ENCODE peak calls at places on chromosome 1, in five cellular contexts. One of them, this sample, is unnamed.

GRCh38 chr1:8947127-8947691 is 1.5 kb downstream of the CA6 start:
- DNase-seq in endothelial cell of umbilical vein: peak
- DNase-seq in tibial nerve: no peak
- DNase-seq in PC-3: no peak
- DNase-seq in OCI-LY7: peak
- DNase-seq in this sample: no peak

GRCh38 chr1:229409616-229410369 is 24.1 kb downstream of the ACTA1 start:
- DNase-seq in endothelial cell of umbilical vein: no peak
- DNase-seq in tibial nerve: no peak
- DNase-seq in PC-3: no peak
- DNase-seq in OCI-LY7: no peak
- DNase-seq in this sample: no peak

GRCh38 chr1:88519156-88519555 is 164.9 kb upstream of the PKN2 start:
- DNase-seq in endothelial cell of umbilical vein: no peak
- DNase-seq in tibial nerve: no peak
- DNase-seq in PC-3: peak
- DNase-seq in OCI-LY7: no peak
- DNase-seq in this sample: no peak

GRCh38 chr1:8427493-8427892 is 109.6 kb downstream of the SLC45A1 start:
- DNase-seq in endothelial cell of umbilical vein: no peak
- DNase-seq in tibial nerve: no peak
- DNase-seq in PC-3: no peak
- DNase-seq in OCI-LY7: peak
- DNase-seq in this sample: no peak

GRCh38 chr1:1914842-1915692 is at the start of gene CALML6:
- DNase-seq in endothelial cell of umbilical vein: no peak
- DNase-seq in tibial nerve: no peak
- DNase-seq in PC-3: no peak
- DNase-seq in OCI-LY7: no peak
- DNase-seq in this sample: no peak

GRCh38 chr1:25577151-25577920 is 33.9 kb downstream of the LDLRAP1 start:
- DNase-seq in endothelial cell of umbilical vein: no peak
- DNase-seq in tibial nerve: no peak
- DNase-seq in PC-3: no peak
- DNase-seq in OCI-LY7: no peak
- DNase-seq in this sample: no peak

GRCh38 chr1:26730695-26731094 is 34.9 kb downstream of the ARID1A start:
- DNase-seq in endothelial cell of umbilical vein: no peak
- DNase-seq in tibial nerve: no peak
- DNase-seq in PC-3: no peak
- DNase-seq in OCI-LY7: no peak
- DNase-seq in this sample: no peak

GRCh38 chr1:22972760-22973159 is at the start of gene LACTBL1:
- DNase-seq in endothelial cell of umbilical vein: no peak
- DNase-seq in tibial nerve: no peak
- DNase-seq in PC-3: no peak
- DNase-seq in OCI-LY7: no peak
- DNase-seq in this sample: no peak

GRCh38 chr1:244381887-244382565 is 69.7 kb downstream of the ADSS2 start:
- DNase-seq in endothelial cell of umbilical vein: peak
- DNase-seq in tibial nerve: no peak
- DNase-seq in PC-3: peak
- DNase-seq in OCI-LY7: no peak
- DNase-seq in this sample: no peak

GRCh38 chr1:185238447-185238846 is 78.6 kb downstream of the IVNS1ABP start:
- DNase-seq in endothelial cell of umbilical vein: no peak
- DNase-seq in tibial nerve: no peak
- DNase-seq in PC-3: peak
- DNase-seq in OCI-LY7: peak
- DNase-seq in this sample: no peak

GRCh38 chr1:36134805-36135339 is 9.8 kb upstream of the COL8A2 start:
- DNase-seq in endothelial cell of umbilical vein: peak
- DNase-seq in tibial nerve: peak
- DNase-seq in PC-3: peak
- DNase-seq in OCI-LY7: peak
- DNase-seq in this sample: peak

GRCh38 chr1:3654549-3655281 is 2.4 kb downstream of the TP73 start:
- DNase-seq in endothelial cell of umbilical vein: no peak
- DNase-seq in tibial nerve: no peak
- DNase-seq in PC-3: no peak
- DNase-seq in OCI-LY7: no peak
- DNase-seq in this sample: no peak

GRCh38 chr1:81232505-81232904 is 568.2 kb upstream of the ADGRL2 start:
- DNase-seq in endothelial cell of umbilical vein: no peak
- DNase-seq in tibial nerve: no peak
- DNase-seq in PC-3: no peak
- DNase-seq in OCI-LY7: no peak
- DNase-seq in this sample: no peak

GRCh38 chr1:151838491-151839412 is 868 bp downstream of the C2CD4D start:
- DNase-seq in endothelial cell of umbilical vein: no peak
- DNase-seq in tibial nerve: no peak
- DNase-seq in PC-3: no peak
- DNase-seq in OCI-LY7: no peak
- DNase-seq in this sample: no peak

GRCh38 chr1:89259283-89259971 is 13.2 kb downstream of the GBP5 start:
- DNase-seq in endothelial cell of umbilical vein: no peak
- DNase-seq in tibial nerve: no peak
- DNase-seq in PC-3: no peak
- DNase-seq in OCI-LY7: no peak
- DNase-seq in this sample: no peak

GRCh38 chr1:67052741-67053534 is 1.0 kb downstream of the SLC35D1 start:
- DNase-seq in endothelial cell of umbilical vein: peak
- DNase-seq in tibial nerve: peak
- DNase-seq in PC-3: peak
- DNase-seq in OCI-LY7: peak
- DNase-seq in this sample: no peak

GRCh38 chr1:14138135-14138506 is 438.1 kb downstream of the PRDM2 start:
- DNase-seq in endothelial cell of umbilical vein: no peak
- DNase-seq in tibial nerve: no peak
- DNase-seq in PC-3: peak
- DNase-seq in OCI-LY7: no peak
- DNase-seq in this sample: no peak

GRCh38 chr1:117615474-117615873 is 9.6 kb downstream of the TENT5C start:
- DNase-seq in endothelial cell of umbilical vein: no peak
- DNase-seq in tibial nerve: no peak
- DNase-seq in PC-3: no peak
- DNase-seq in OCI-LY7: peak
- DNase-seq in this sample: no peak

GRCh38 chr1:156004843-156005593 is 15.7 kb downstream of the SSR2 start:
- DNase-seq in endothelial cell of umbilical vein: no peak
- DNase-seq in tibial nerve: no peak
- DNase-seq in PC-3: no peak
- DNase-seq in OCI-LY7: no peak
- DNase-seq in this sample: no peak

DNA sequence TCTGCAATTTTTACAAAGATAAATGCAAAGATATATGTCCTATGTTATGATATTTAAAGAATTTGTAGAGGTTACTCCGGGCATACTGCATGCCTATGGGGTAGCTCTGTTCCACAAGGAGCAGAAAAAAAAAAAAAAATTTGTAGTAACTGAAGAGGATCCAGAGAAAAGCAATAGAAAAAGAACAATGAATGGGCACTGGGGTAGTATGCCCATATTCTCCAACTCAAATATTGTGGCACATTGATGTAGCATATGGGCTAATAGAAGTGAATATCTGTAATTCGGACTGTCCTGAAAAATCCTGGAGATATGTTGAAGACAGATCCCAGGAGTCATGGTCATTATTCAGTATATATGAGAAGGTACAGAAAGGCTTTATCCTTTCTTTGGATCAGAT is 1.1 kb upstream of the AKIRIN1 start:
- DNase-seq in endothelial cell of umbilical vein: no peak
- DNase-seq in tibial nerve: no peak
- DNase-seq in PC-3: no peak
- DNase-seq in OCI-LY7: no peak
- DNase-seq in this sample: no peak
- H3K27ac ChIP-seq in endothelial cell of umbilical vein: no peak
- H3K27ac ChIP-seq in tibial nerve: peak
- H3K27ac ChIP-seq in PC-3: no peak
- H3K27ac ChIP-seq in OCI-LY7: peak
- H3K27ac ChIP-seq in this sample: no peak

GRCh38 chr1:183871568-183871967 is 66.6 kb downstream of the RGL1 start:
- DNase-seq in endothelial cell of umbilical vein: no peak
- DNase-seq in tibial nerve: no peak
- DNase-seq in PC-3: no peak
- DNase-seq in OCI-LY7: no peak
- DNase-seq in this sample: no peak
- H3K27ac ChIP-seq in endothelial cell of umbilical vein: peak
- H3K27ac ChIP-seq in tibial nerve: peak
- H3K27ac ChIP-seq in PC-3: peak
- H3K27ac ChIP-seq in OCI-LY7: no peak
- H3K27ac ChIP-seq in this sample: no peak

DNA sequence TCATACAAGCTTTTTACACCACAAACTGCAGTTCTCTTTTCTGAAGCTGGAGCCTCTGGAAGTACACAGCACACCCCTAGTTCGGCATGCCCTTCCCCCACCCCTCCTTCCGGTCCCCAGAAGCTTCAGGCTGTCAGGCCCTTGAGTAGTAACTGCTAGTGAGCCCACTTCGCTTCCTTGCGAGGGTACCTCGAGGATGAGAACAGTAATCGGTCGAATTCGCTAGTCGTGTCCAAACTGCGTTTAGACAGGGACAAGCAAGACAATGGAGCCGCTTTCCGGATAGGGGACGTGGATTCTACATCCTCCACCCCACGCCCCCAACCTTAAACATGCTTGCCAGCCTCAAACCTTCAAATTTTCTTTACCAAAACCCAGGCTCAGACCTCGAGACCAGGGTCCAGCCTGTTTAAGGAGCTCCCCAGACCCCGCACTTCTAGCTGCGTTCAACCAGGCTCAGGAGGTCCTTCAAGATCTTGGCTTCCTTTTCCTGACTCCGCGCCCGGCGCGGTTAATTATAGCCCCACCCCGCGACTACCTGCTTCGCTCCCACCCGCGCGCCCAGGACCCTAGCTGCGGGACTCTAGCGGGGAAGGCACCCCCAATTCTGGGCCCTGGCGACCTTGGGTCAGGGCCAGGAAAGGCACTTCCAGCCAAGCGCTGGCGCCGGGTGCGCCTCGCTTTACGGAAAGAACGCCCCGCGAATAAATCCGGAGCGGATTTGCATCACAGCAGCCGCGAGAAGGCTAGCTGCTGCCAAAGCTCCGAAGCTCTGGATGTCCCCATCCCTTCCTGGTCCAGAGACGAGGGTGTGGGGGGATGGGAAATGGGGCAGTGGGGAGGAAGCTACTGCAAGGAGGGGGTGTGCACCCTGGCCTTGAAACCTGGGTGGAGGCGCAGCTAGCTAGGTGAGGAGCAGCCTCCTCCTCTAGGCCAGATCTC is 8.1 kb upstream of the TSPAN1 start:
- DNase-seq in endothelial cell of umbilical vein: peak
- DNase-seq in tibial nerve: no peak
- DNase-seq in PC-3: no peak
- DNase-seq in OCI-LY7: peak
- DNase-seq in this sample: no peak
- H3K27ac ChIP-seq in endothelial cell of umbilical vein: no peak
- H3K27ac ChIP-seq in tibial nerve: no peak
- H3K27ac ChIP-seq in PC-3: no peak
- H3K27ac ChIP-seq in OCI-LY7: peak
- H3K27ac ChIP-seq in this sample: no peak

DNA sequence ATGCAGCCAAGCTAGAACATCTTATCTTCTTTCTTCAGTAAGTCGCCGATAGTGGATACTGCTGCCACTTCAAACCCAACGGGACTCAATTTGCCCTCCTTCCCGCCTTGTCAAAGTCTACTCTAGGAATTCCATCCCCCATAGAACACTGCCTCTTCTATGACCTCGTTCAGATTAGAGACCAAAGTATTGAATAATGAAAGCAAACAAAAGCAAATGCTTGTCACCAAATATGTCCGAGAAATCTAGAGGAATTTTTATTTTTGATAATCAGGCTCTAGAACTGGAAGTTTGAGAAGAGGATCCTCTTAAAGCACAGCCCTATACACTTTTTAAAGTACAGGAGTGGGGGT is 868 bp upstream of the RRAGC start:
- DNase-seq in endothelial cell of umbilical vein: peak
- DNase-seq in tibial nerve: no peak
- DNase-seq in PC-3: no peak
- DNase-seq in OCI-LY7: no peak
- DNase-seq in this sample: no peak
- H3K27ac ChIP-seq in endothelial cell of umbilical vein: peak
- H3K27ac ChIP-seq in tibial nerve: peak
- H3K27ac ChIP-seq in PC-3: no peak
- H3K27ac ChIP-seq in OCI-LY7: no peak
- H3K27ac ChIP-seq in this sample: no peak